ENCODE peak calls at places on chromosomes 7 and 10, in five cellular contexts. O is heart left ventricle, F is spleen, T is A549, I is right lobe of liver. Y is an unnamed sample.

GRCh38 chr10:97991875-97992274 is 38.5 kb downstream of the CRTAC1 start:
- DNase-seq in I (no peak), T (peak), O (no peak), F (no peak), Y (no peak)

GRCh38 chr10:97117372-97117771 is 68.4 kb downstream of the SLIT1 start:
- DNase-seq in O (no peak), I (no peak), T (peak), F (no peak), Y (no peak)

GRCh38 chr7:143416565-143417149 is 8.0 kb upstream of the EPHA1 start:
- DNase-seq in I (no peak), T (peak), O (no peak), F (no peak), Y (no peak)

GRCh38 chr7:81470084-81470723 is 299.6 kb downstream of the HGF start:
- DNase-seq in F (no peak), T (peak), I (peak), O (peak), Y (no peak)

GRCh38 chr10:24930427-24930826 is 22.0 kb downstream of the PRTFDC1 start:
- DNase-seq in O (no peak), F (no peak), T (no peak), I (no peak), Y (no peak)

GRCh38 chr10:16505168-16505567 is 16.5 kb downstream of the C1QL3 start:
- DNase-seq in T (no peak), I (no peak), F (no peak), O (no peak), Y (no peak)

GRCh38 chr7:156540619-156541165 is 99.9 kb upstream of the RNF32 start:
- DNase-seq in F (no peak), O (no peak), I (no peak), T (no peak), Y (no peak)

GRCh38 chr10:72730462-72730861 is 38.5 kb downstream of the MCU start:
- DNase-seq in I (no peak), O (no peak), F (no peak), T (no peak), Y (no peak)

GRCh38 chr10:10233256-10233655 is 784.4 kb upstream of the CELF2 start:
- DNase-seq in T (no peak), F (no peak), O (no peak), I (no peak), Y (no peak)

GRCh38 chr10:126930506-126931458 is 25.6 kb downstream of the DOCK1 start:
- DNase-seq in F (no peak), I (no peak), T (no peak), O (no peak), Y (no peak)

GRCh38 chr7:95690367-95690947 is 81.9 kb upstream of the DYNC1I1 start:
- DNase-seq in O (peak), T (peak), I (no peak), F (no peak), Y (no peak)

GRCh38 chr10:35780970-35781642 is 139.0 kb upstream of the FZD8 start:
- DNase-seq in I (no peak), F (no peak), T (no peak), O (no peak), Y (no peak)

GRCh38 chr10:77578583-77579227 is 58.9 kb downstream of the KCNMA1 start:
- DNase-seq in I (no peak), T (peak), F (no peak), O (no peak), Y (no peak)

GRCh38 chr10:76155961-76156360 is 724.5 kb downstream of the LRMDA start:
- DNase-seq in I (no peak), T (no peak), F (no peak), O (no peak), Y (no peak)

GRCh38 chr7:134819401-134819800 is 40.0 kb downstream of the CALD1 start:
- DNase-seq in T (no peak), O (no peak), I (no peak), F (no peak), Y (no peak)

GRCh38 chr7:134820295-134820694 is 40.9 kb downstream of the CALD1 start:
- DNase-seq in T (no peak), O (no peak), I (no peak), F (no peak), Y (no peak)

GRCh38 chr7:134814730-134815364 is 35.4 kb downstream of the CALD1 start:
- DNase-seq in O (no peak), T (no peak), I (no peak), F (no peak), Y (no peak)

GRCh38 chr7:134820778-134821177 is 41.3 kb downstream of the CALD1 start:
- DNase-seq in O (no peak), F (no peak), T (no peak), I (no peak), Y (no peak)

DNA sequence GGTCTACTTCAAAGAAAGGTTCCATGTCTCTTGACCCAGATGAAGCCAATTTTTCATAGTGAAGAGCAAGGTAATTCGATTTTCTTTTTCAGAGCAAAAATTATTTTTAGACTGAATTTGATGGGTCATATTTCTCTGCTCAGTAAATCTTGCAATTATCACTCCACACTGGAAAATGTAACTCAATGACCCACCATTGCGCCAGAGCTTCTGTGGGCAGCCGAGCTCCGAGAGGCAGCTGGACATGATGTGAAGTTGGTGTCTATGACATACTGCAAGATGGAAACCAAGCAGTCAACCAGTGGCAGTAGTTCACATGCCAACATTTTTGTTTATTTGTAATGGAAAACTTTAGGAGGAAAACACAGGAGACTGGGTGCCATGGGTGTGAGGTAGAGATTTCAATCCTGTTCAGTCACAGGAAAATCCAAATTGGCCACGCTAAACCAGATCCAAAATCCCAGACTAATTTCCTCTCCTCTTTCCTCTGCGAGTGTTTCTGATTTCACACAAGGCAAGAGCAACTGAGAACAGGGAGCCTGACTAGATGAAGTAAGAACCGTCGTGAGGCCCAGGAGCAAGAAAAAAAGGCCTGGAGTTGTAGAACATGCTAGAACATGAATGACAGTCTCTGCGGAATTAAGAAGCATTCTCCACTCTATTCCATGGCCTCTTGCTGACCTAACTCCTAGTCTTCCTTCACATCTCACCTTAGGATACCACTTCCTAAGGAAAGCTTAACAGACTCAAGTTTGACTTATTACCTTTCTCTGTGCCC is 39.3 kb downstream of the CALD1 start:
- DNase-seq in F (no peak), O (no peak), I (no peak), T (no peak), Y (no peak)
- H3K27ac ChIP-seq in F (no peak), O (no peak), I (no peak), T (no peak), Y (no peak)

GRCh38 chr7:130922206-130923112 is 188.5 kb upstream of the KLF14 start:
- DNase-seq in F (no peak), I (no peak), O (no peak), T (no peak), Y (no peak)
- TF ChIP-seq POLR2A in F (no peak), I (no peak), O (no peak), T (no peak), Y (no peak)

DNA sequence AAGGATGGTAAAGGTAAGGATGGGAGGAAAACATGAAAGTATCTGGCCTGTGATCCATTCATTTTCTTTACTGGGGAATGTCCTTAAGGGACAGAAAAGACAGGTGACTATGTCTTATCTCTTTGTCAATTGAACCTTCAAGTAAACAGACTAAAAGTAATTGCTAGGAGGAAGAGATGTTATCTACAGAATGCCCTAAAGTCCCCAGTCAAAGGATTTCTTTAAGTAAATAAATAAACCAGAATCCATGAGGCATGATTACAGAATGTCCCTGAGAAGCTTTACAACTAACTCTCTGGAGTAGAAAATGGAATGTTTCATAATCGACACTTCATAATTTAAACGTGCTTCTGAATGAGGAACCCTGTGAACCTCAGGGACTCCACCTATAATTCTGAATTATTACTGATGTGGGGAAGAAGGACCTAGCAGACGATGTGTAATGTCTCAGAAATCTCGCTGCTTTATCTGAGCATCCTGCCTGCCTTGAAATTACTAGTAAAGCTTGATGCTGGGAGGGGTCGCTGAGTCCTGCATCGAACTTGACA is 187.9 kb upstream of the IMMP2L start:
- DNase-seq in F (no peak), I (no peak), O (no peak), T (no peak), Y (no peak)
- H3K27ac ChIP-seq in F (no peak), I (no peak), O (no peak), T (no peak), Y (no peak)

GRCh38 chr10:11824376-11824775 is 1.2 kb downstream of the PROSER2 start:
- DNase-seq in O (no peak), F (no peak), I (no peak), T (no peak), Y (no peak)

GRCh38 chr10:11823122-11823988 is at the start of gene PROSER2:
- DNase-seq in F (peak), T (peak), O (peak), I (peak), Y (no peak)

GRCh38 chr10:11823989-11824346 is 812 bp downstream of the PROSER2 start:
- DNase-seq in I (no peak), T (no peak), F (no peak), O (no peak), Y (no peak)

GRCh38 chr10:11825796-11826414 is 2.7 kb downstream of the PROSER2 start:
- DNase-seq in T (no peak), O (no peak), F (no peak), I (no peak), Y (no peak)

DNA sequence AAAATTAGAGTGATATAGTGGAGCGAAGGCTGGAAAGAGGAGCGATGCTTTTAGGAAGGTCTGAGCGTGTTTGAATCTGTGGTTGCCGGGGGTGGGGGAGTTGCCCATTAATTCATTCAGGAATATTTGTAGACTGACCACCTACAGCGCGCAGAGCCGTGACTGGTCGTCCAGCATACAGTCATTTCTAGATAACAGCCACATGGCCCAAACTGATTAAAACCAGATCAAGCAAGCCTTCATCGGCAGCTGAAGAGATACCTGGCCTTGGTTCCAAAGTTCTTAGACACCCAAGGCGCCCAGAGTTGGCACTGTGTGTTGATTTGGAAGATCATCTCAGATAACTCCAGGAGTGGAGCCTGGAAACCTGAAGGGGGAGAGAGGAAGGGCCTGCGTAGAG is 1.7 kb downstream of the PROSER2 start:
- DNase-seq in T (no peak), O (no peak), I (no peak), F (no peak), Y (no peak)
- TF ChIP-seq POLR2A in T (no peak), O (no peak), I (no peak), F (no peak), Y (no peak)

DNA sequence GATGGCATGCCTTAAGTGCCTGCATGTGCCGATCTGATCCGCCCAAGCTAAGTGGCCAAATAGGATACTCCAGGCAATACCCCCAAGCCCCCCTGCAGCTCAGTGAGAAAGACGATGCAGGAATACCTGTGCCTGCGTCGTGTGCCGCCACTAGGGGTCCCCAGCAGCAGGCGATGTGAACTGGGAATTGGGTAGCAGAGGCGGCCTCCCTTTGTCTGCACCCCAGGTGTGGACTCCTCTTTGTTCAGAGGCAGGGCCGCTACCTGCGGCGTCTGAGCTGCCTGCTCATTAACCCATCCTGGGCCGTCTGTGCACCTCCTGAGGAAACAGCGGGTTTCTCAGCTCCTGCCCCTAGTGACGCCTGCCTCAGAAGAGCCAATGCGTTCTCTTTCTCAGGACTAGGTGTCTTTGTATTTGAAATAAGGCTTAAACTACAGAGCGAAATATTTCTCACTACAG is 4.8 kb upstream of the CHN2 start:
- DNase-seq in I (peak), F (peak), O (peak), T (peak), Y (no peak)
- H3K27ac ChIP-seq in I (peak), F (no peak), O (no peak), T (no peak), Y (no peak)

GRCh38 chr7:27102578-27103442 is at the start of gene HOXA2:
- DNase-seq in O (no peak), I (no peak), F (no peak), T (no peak), Y (no peak)
- TF ChIP-seq POLR2A in O (no peak), I (no peak), F (peak), T (no peak), Y (no peak)

GRCh38 chr10:21517983-21518628 is 7.4 kb downstream of the SKIDA1 start:
- DNase-seq in I (no peak), O (no peak), F (no peak), T (peak), Y (no peak)

GRCh38 chr10:21519327-21519933 is 6.1 kb downstream of the SKIDA1 start:
- DNase-seq in T (no peak), I (no peak), O (no peak), F (no peak), Y (no peak)

GRCh38 chr10:21519981-21520436 is 5.5 kb downstream of the SKIDA1 start:
- DNase-seq in F (no peak), T (peak), O (no peak), I (no peak), Y (no peak)

GRCh38 chr10:21517134-21517982 is 8.1 kb downstream of the SKIDA1 start:
- DNase-seq in T (peak), O (peak), I (peak), F (no peak), Y (no peak)

GRCh38 chr10:21518629-21519321 is 6.7 kb downstream of the SKIDA1 start:
- DNase-seq in O (no peak), I (no peak), F (no peak), T (peak), Y (no peak)
- H3K27ac ChIP-seq in O (peak), I (peak), F (peak), T (peak), Y (peak)

GRCh38 chr7:122143751-122144711 is at the start of gene AASS:
- DNase-seq in F (peak), O (peak), I (peak), T (peak), Y (peak)
- TF ChIP-seq POLR2A in F (no peak), O (peak), I (peak), T (no peak), Y (no peak)

Y was measured in vagina.